ENCODE peak calls at places on chromosomes 2 and 18, in five cellular contexts. J is GM13976, I is kidney tubule cell, R is posterior vena cava, A is HFFc6. F is an unnamed sample.

GRCh38 chr18:32333781-32334180 is 136.9 kb downstream of the GAREM1 start:
- DNase-seq in R (no peak), A (no peak), I (no peak), J (no peak), F (no peak)

GRCh38 chr2:145846986-145847385 is 1327.1 kb upstream of the ZEB2 start:
- DNase-seq in J (no peak), A (no peak), R (no peak), I (no peak), F (no peak)

GRCh38 chr18:61882296-61883004 is 10.4 kb downstream of the RNF152 start:
- DNase-seq in A (peak; percentile 90), J (no peak), R (no peak), I (no peak), F (no peak)

GRCh38 chr2:77119333-77119732 is 402.8 kb downstream of the LRRTM4 start:
- DNase-seq in R (no peak), I (no peak), A (no peak), J (no peak), F (no peak)

GRCh38 chr2:29273004-29273703 is 157.9 kb downstream of the CLIP4 start:
- DNase-seq in J (no peak), I (no peak), R (no peak), A (no peak), F (no peak)

GRCh38 chr2:66301073-66301766 is 133.7 kb upstream of the MEIS1 start:
- DNase-seq in I (no peak), A (no peak), R (no peak), J (no peak), F (no peak)

GRCh38 chr2:94984964-94985575 is 40.4 kb upstream of the MAL start:
- DNase-seq in R (peak; percentile 68), I (peak; percentile 81), J (no peak), A (no peak), F (no peak)

GRCh38 chr2:29347774-29348465 is 232.7 kb downstream of the CLIP4 start:
- DNase-seq in A (no peak), I (no peak), R (no peak), J (no peak), F (no peak)

GRCh38 chr2:109513749-109514588 is 99.8 kb downstream of the SEPTIN10 start:
- DNase-seq in J (peak; percentile 79), A (peak; percentile 89), R (peak; percentile 80), I (peak; percentile 72), F (peak; percentile 76)

GRCh38 chr2:1975060-1975459 is 230.7 kb upstream of the PXDN start:
- DNase-seq in R (no peak), I (no peak), A (no peak), J (no peak), F (no peak)

GRCh38 chr2:165357758-165358157 is 111.7 kb upstream of the CSRNP3 start:
- DNase-seq in J (no peak), I (peak; percentile 74), A (peak; percentile 15), R (no peak), F (peak; percentile 36)

GRCh38 chr2:181991171-181991885 is 5.7 kb downstream of the PPP1R1C start:
- DNase-seq in J (peak; percentile 63), A (no peak), I (no peak), R (no peak), F (no peak)

GRCh38 chr2:179932786-179933185 is 71.4 kb upstream of the ZNF385B start:
- DNase-seq in A (no peak), I (no peak), R (no peak), J (no peak), F (no peak)

GRCh38 chr18:39958876-39959275 is 1996.2 kb upstream of the PIK3C3 start:
- DNase-seq in A (no peak), R (no peak), J (no peak), I (peak; percentile 48), F (no peak)